ENCODE peak calls at places on chromosomes 4 and X, in five cellular contexts. P is H7, U is lower lobe of right lung, M is body of pancreas, Q is ovary. E is an unnamed sample. For H3K36me3 and H3K27me3, the result is how much of the 10 kb centered on the place peaks cover.

GRCh38 chr4:181219783-181220416 is 1023.3 kb upstream of the TENM3 start:
- DNase-seq in U (no peak), Q (no peak), M (no peak), P (no peak), E (no peak)

GRCh38 chr4:41164405-41164804 is 49.9 kb downstream of the APBB2 start:
- DNase-seq in P (no peak), Q (no peak), M (no peak), U (no peak), E (no peak)

GRCh38 chrX:42219231-42219630 is 295.9 kb upstream of the CASK start:
- DNase-seq in U (no peak), P (no peak), Q (no peak), M (no peak), E (no peak)

GRCh38 chr4:17577660-17578481 is 873 bp downstream of the LAP3 start:
- DNase-seq in Q (peak), U (peak), P (peak), M (peak), E (no peak)

GRCh38 chr4:89158884-89159503 is 47.7 kb downstream of the TIGD2 start:
- DNase-seq in M (peak), P (no peak), Q (no peak), U (no peak), E (peak)

GRCh38 chrX:118496763-118497079 is 1.1 kb downstream of the DOCK11 start:
- DNase-seq in M (no peak), U (no peak), Q (no peak), P (peak), E (no peak)

GRCh38 chr4:177190995-177191568 is 118.6 kb upstream of the NEIL3 start:
- DNase-seq in Q (no peak), M (no peak), P (no peak), U (no peak), E (no peak)

GRCh38 chrX:3713937-3714434 is 537 bp upstream of the PRKX start:
- DNase-seq in M (peak), P (peak), U (no peak), Q (no peak), E (no peak)

GRCh38 chrX:12771445-12772069 is 19.7 kb upstream of the PRPS2 start:
- DNase-seq in U (peak), P (peak), M (peak), Q (no peak), E (peak)

GRCh38 chr4:135186002-135186401 is 984.4 kb upstream of the PABPC4L start:
- DNase-seq in Q (no peak), M (no peak), P (peak), U (no peak), E (no peak)

GRCh38 chr4:174873931-174874330 is 44.2 kb upstream of the ADAM29 start:
- DNase-seq in M (no peak), P (peak), U (no peak), Q (no peak), E (no peak)

GRCh38 chrX:39409246-39409917 is 608.1 kb downstream of the MID1IP1 start:
- DNase-seq in Q (no peak), M (no peak), P (no peak), U (no peak), E (no peak)

GRCh38 chr4:35342833-35343232 is 901.5 kb downstream of the ARAP2 start:
- DNase-seq in M (no peak), U (no peak), P (no peak), Q (no peak), E (no peak)

GRCh38 chr4:6464842-6465588 is 7.4 kb downstream of the PPP2R2C start:
- DNase-seq in Q (no peak), P (peak), U (no peak), M (no peak), E (no peak)

GRCh38 chrX:115911967-115912366 is 258.6 kb upstream of the AGTR2 start:
- DNase-seq in M (no peak), P (peak), Q (no peak), U (no peak), E (no peak)

GRCh38 chr4:55609393-55609821 is 17.4 kb upstream of the PDCL2 start:
- DNase-seq in Q (no peak), M (no peak), P (no peak), U (no peak), E (no peak)

GRCh38 chrX:79161655-79162054 is 17.2 kb downstream of the GPR174 start:
- DNase-seq in U (no peak), P (no peak), M (no peak), Q (no peak), E (peak)

GRCh38 chr4:8267077-8267476 is 2.5 kb upstream of the HTRA3 start:
- DNase-seq in Q (peak), M (peak), U (peak), P (peak), E (no peak)

GRCh38 chr4:15586046-15586445 is 69.1 kb downstream of the FBXL5 start:
- DNase-seq in M (no peak), Q (no peak), P (no peak), U (no peak), E (no peak)

GRCh38 chr4:184453402-184454160 is 20.8 kb downstream of the IRF2 start:
- DNase-seq in P (no peak), U (no peak), M (no peak), Q (no peak), E (peak)
- H3K4me3 ChIP-seq in P (no peak), U (no peak), M (no peak), Q (no peak), E (peak)

GRCh38 chrX:46506076-46506475 is 39.1 kb downstream of the ZNF674 start:
- DNase-seq in Q (no peak), U (no peak), P (no peak), M (no peak), E (no peak)
- H3K36me3 ChIP-seq in Q (under half), U (under half), P (under half), M (under half), E (under half)

GRCh38 chr4:1044469-1045192 is 33.2 kb downstream of the FGFRL1 start:
- DNase-seq in U (peak), Q (peak), M (no peak), P (peak), E (no peak)

GRCh38 chr4:1043162-1043561 is 31.7 kb downstream of the FGFRL1 start:
- DNase-seq in Q (peak), P (peak), M (no peak), U (no peak), E (no peak)

GRCh38 chr4:1042352-1043025 is 31.1 kb downstream of the FGFRL1 start:
- DNase-seq in Q (peak), M (no peak), P (peak), U (peak), E (no peak)

GRCh38 chr4:1045193-1045594 is 33.8 kb downstream of the FGFRL1 start:
- DNase-seq in Q (peak), M (no peak), U (peak), P (peak), E (no peak)

GRCh38 chr4:1043658-1044468 is 32.4 kb downstream of the FGFRL1 start:
- DNase-seq in U (peak), Q (peak), P (peak), M (peak), E (no peak)
- H3K27me3 ChIP-seq in U (under half), Q (under half), P (under half), M (under half), E (under half)

GRCh38 chrX:148499638-148500427 is 584 bp upstream of the AFF2 start:
- DNase-seq in Q (no peak), M (no peak), P (no peak), U (peak), E (no peak)
- H3K4me3 ChIP-seq in Q (no peak), M (no peak), P (peak), U (peak), E (no peak)

GRCh38 chr4:23746672-23747071 is 143.2 kb downstream of the PPARGC1A start:
- DNase-seq in P (no peak), Q (no peak), M (no peak), U (no peak), E (no peak)

GRCh38 chr4:23745377-23745776 is 144.5 kb downstream of the PPARGC1A start:
- DNase-seq in M (no peak), U (no peak), P (no peak), Q (no peak), E (no peak)

GRCh38 chr4:23741586-23742240 is 148.1 kb downstream of the PPARGC1A start:
- DNase-seq in P (no peak), Q (no peak), M (no peak), U (no peak), E (no peak)

GRCh38 chr4:23750125-23750524 is 139.7 kb downstream of the PPARGC1A start:
- DNase-seq in P (no peak), Q (no peak), U (no peak), M (no peak), E (no peak)

DNA sequence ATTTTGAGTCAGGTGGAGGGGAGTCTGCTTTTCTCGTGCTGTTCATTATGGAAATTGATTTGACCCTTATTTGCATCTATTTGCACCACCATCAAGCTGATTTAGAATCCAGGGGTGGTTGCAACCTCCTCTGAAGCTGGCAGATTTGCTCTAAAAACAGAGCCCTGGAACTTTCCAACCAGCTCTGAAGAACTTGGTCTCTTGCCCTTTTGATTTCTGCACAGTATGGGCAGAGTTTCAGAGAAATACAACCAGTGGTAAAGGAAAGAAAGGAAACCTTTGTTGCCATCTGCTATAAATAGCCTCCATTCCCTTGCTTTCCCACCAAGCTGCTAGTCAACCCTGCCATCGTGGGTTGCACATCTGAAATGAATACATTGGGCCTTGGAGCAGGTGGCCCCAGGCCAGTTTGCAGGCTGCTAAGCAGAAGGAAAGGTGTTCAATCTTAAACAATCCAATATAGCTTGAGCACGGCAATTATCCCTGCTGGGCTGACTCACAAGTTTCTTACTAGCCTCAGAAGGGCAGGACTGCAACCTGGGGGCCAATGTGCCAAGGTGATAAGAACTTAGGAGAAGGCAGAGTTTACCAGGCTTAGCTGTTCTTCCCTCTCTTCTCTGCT is 142.6 kb downstream of the PPARGC1A start:
- DNase-seq in Q (no peak), P (no peak), M (no peak), U (no peak), E (no peak)
- H3K36me3 ChIP-seq in Q (under half), P (under half), M (under half), U (under half), E (under half)

GRCh38 chr4:24802648-24803047 is 7.3 kb downstream of the SOD3 start:
- DNase-seq in P (no peak), Q (no peak), M (no peak), U (no peak), E (no peak)
- H3K27me3 ChIP-seq in P (under half), Q (under half), M (under half), U (under half), E (under half)

GRCh38 chr4:13537832-13538177 is 6.5 kb downstream of the NKX3-2 start:
- DNase-seq in P (peak), Q (no peak), M (no peak), U (no peak), E (no peak)

GRCh38 chr4:13539047-13539720 is 5.1 kb downstream of the NKX3-2 start:
- DNase-seq in U (no peak), M (no peak), Q (no peak), P (peak), E (no peak)

GRCh38 chr4:13537011-13537831 is 7.1 kb downstream of the NKX3-2 start:
- DNase-seq in M (no peak), U (no peak), Q (no peak), P (peak), E (peak)

GRCh38 chr4:13539721-13540445 is 4.4 kb downstream of the NKX3-2 start:
- DNase-seq in P (peak), Q (no peak), M (no peak), U (no peak), E (no peak)

DNA sequence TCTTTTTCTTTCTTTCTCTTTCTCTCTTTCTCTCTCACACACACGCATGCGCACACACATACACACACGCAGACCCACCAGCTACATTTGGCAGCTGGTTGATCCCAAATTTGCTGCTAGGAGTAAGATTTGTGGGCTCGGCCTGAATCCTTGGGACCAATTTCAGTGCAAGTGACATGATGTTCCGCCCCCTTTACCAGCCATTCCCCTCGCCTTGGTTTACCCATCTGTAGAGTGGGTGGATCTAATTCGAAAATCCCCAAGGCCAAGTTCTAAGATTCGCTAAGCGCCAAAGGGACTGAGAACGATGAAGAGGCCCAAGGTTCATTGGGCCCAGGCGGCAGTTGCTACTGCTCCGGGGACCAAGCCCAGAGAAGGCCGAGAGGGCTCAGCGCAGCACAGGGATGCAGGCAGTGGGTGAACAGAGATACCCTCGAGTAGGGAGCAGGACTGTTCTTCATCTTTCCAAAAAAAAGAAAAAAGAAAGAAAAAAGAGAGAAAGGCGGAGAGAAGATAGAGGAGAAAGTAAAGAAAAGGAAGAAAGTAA is 5.8 kb downstream of the NKX3-2 start:
- DNase-seq in M (no peak), U (no peak), P (peak), Q (no peak), E (no peak)
- H3K4me3 ChIP-seq in M (no peak), U (no peak), P (no peak), Q (no peak), E (no peak)

GRCh38 chr4:145933134-145933533 is 5.5 kb downstream of the ZNF827 start:
- DNase-seq in Q (no peak), U (no peak), P (no peak), M (no peak), E (no peak)

GRCh38 chr4:145935253-145936141 is 3.1 kb downstream of the ZNF827 start:
- DNase-seq in U (peak), M (peak), Q (peak), P (peak), E (no peak)

GRCh38 chr4:145937021-145937861 is 1.4 kb downstream of the ZNF827 start:
- DNase-seq in M (peak), P (peak), Q (peak), U (peak), E (peak)

GRCh38 chr4:145936142-145937020 is 2.2 kb downstream of the ZNF827 start:
- DNase-seq in P (peak), U (peak), Q (peak), M (peak), E (peak)

DNA sequence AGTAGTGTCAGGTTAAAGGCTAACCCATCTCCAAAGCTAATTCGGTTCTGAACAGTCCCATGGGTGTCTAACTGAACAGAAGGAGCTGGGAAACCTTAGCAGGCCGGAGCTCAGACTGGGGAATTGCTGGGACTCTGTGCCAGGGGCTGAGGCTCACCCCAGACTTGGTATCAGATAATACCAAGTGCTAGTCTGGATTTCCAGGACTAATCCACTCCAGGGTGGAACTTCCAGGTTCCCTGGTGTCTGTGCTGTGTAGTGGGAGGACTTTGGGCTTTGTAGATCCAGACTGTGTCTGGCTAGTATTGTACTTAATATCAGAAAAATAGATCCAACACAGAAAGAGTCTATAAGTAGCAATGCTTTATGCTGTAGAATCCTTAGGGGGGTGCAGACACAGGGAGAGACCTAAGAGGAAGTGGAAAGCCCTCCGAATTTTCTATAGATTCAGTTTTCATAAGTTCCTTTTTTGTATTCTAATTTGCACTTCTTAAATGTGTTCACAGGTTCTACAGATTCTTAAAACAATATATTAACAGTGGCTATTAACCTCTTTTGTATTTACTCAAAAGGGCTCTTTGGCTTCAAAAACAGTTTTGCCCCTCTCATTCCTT is 4.1 kb downstream of the ZNF827 start:
- DNase-seq in P (no peak), U (no peak), Q (no peak), M (no peak), E (no peak)
- H3K36me3 ChIP-seq in P (under half), U (under half), Q (under half), M (under half), E (under half)

GRCh38 chr4:121381148-121381462 is 287 bp upstream of the QRFPR start:
- DNase-seq in M (no peak), P (no peak), U (no peak), Q (no peak), E (no peak)

GRCh38 chr4:121376541-121376940 is 4.3 kb downstream of the QRFPR start:
- DNase-seq in M (no peak), Q (no peak), U (peak), P (no peak), E (no peak)

GRCh38 chr4:121377065-121377464 is 3.8 kb downstream of the QRFPR start:
- DNase-seq in M (no peak), P (no peak), U (no peak), Q (no peak), E (no peak)

GRCh38 chr4:121380448-121381147 is at the start of gene QRFPR:
- DNase-seq in U (no peak), M (no peak), P (peak), Q (no peak), E (no peak)

DNA sequence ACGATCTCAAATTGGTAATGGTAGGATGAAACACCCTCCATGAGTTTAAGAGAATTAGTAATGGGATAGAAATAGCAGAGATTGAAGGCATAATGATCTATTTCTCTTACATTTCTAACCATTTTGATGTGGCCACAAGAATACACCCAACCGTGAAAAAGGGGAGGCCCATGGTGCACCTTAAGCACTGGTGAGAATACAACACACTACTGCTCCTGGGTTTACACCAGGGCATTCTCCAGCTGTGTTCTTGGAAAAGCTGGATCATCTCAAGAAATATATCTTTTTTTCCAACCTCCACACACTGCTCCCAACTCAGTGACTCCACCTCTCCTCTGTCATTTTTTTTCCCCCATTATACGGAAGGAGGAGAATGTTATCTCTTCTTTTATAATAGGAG is 1.5 kb downstream of the QRFPR start:
- DNase-seq in U (no peak), M (no peak), P (no peak), Q (no peak), E (no peak)
- H3K27me3 ChIP-seq in U (half or more), M (under half), P (under half), Q (under half), E (under half)

DNA sequence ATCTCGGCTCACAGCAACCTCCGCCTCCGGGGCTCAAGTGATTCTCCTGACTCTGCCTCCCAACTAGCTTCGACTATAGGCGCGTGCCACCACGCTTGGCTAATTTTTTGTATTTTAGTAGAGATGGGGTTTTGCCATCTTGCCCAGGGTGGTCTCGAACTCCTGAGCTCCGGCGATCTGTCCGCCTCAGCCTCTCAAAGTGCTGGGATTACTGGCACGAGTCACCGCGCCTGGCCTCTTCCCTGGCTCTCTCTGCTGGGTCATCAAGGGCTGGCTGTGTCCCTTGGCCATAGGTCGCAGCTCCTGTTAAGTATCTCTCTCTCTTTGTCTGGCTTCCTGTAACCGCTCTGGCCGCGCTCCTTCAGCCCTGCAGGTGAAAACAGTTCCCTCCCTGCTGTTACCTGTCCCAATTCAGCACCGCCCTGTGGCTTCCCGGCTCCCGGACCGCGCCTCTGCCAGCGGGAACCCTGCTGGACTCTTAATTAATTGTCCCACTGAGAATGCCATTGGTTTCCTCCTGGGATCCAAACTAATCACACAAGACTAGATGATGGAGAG is 1.3 kb upstream of the RGS12 start:
- DNase-seq in P (peak), M (peak), U (peak), Q (no peak), E (no peak)
- H3K4me3 ChIP-seq in P (peak), M (peak), U (peak), Q (peak), E (no peak)

E was measured in CD4-positive, CD25-positive, alpha-beta regulatory T cell.